ENCODE peak calls at places on chromosomes 6 and 20, in eight cellular contexts. P, J, W, X, V, I, S and F are unnamed samples.
A peak's percentile ranks its signal among the peaks of the same experiment; 100 is the strongest.

GRCh38 chr6:34484899-34485298 is 19.0 kb downstream of the PACSIN1 start:
- DNase-seq in I (no peak), S (peak; percentile 78), W (no peak), P (no peak), X (no peak), V (peak; percentile 75), J (no peak), F (peak; percentile 55)

GRCh38 chr6:12318749-12319148 is 28.6 kb downstream of the EDN1 start:
- DNase-seq in J (no peak), P (no peak), X (no peak), I (no peak), W (no peak), S (no peak), V (no peak), F (no peak)

GRCh38 chr20:62141397-62142251 is 1.6 kb downstream of the PSMA7 start:
- DNase-seq in X (no peak), J (no peak), V (peak; percentile 57), W (no peak), P (no peak), S (no peak), I (peak; percentile 54), F (no peak)

GRCh38 chr20:34567885-34568865 is 9.7 kb downstream of the MAP1LC3A start:
- DNase-seq in W (no peak), I (no peak), X (no peak), S (no peak), J (no peak), P (no peak), V (no peak), F (no peak)

GRCh38 chr6:98292812-98293211 is 541.6 kb upstream of the POU3F2 start:
- DNase-seq in X (no peak), S (no peak), J (no peak), V (no peak), P (no peak), I (no peak), W (no peak), F (no peak)

GRCh38 chr6:31479933-31480535 is 17.9 kb upstream of the MICB start:
- DNase-seq in P (no peak), S (no peak), J (no peak), V (no peak), I (no peak), X (no peak), W (no peak), F (no peak)

GRCh38 chr6:139891471-139891870 is 517.0 kb upstream of the CITED2 start:
- DNase-seq in S (no peak), J (no peak), V (no peak), W (no peak), P (no peak), X (no peak), I (no peak), F (no peak)

GRCh38 chr6:123022980-123023379 is 26.9 kb downstream of the CLVS2 start:
- DNase-seq in X (no peak), I (peak; percentile 57), V (no peak), P (no peak), W (no peak), J (no peak), S (no peak), F (no peak)

GRCh38 chr6:42367353-42368011 is 84.2 kb downstream of the TRERF1 start:
- DNase-seq in S (no peak), W (no peak), J (no peak), I (no peak), P (peak; percentile 55), X (no peak), V (peak; percentile 59), F (no peak)

GRCh38 chr6:20906938-20907337 is 372.7 kb downstream of the CDKAL1 start:
- DNase-seq in V (no peak), X (no peak), J (no peak), S (no peak), P (no peak), W (no peak), I (no peak), F (no peak)

GRCh38 chr6:20707166-20707485 is 172.9 kb downstream of the CDKAL1 start:
- DNase-seq in I (no peak), W (no peak), S (no peak), J (no peak), X (no peak), P (no peak), V (no peak), F (no peak)

GRCh38 chr6:127022297-127022696 is 96.2 kb upstream of the RSPO3 start:
- DNase-seq in S (no peak), J (no peak), V (no peak), W (peak; percentile 51), X (no peak), P (peak; percentile 53), I (no peak), F (no peak)

GRCh38 chr20:7492257-7492656 is 448.0 kb downstream of the HAO1 start:
- DNase-seq in X (no peak), V (no peak), J (no peak), P (no peak), S (no peak), I (no peak), W (no peak), F (no peak)

GRCh38 chr6:1170793-1171192 is 141.1 kb upstream of the FOXQ1 start:
- DNase-seq in J (no peak), S (no peak), V (no peak), P (no peak), I (no peak), W (peak; percentile 74), X (no peak), F (no peak)

GRCh38 chr6:67210450-67210849 is 1424.6 kb upstream of the ADGRB3 start:
- DNase-seq in W (no peak), J (no peak), P (no peak), X (no peak), S (no peak), I (no peak), V (no peak), F (no peak)

GRCh38 chr6:168706471-168707177 is 265.6 kb downstream of the SMOC2 start:
- DNase-seq in J (no peak), S (no peak), V (peak; percentile 37), P (no peak), I (no peak), W (no peak), X (no peak), F (no peak)

GRCh38 chr6:21593927-21594421 is 423 bp downstream of the SOX4 start:
- DNase-seq in S (no peak), J (no peak), V (no peak), P (no peak), W (peak; percentile 42), I (peak; percentile 70), X (no peak), F (no peak)

GRCh38 chr6:64330694-64331309 is 695.2 kb downstream of the PHF3 start:
- DNase-seq in P (peak; percentile 67), J (peak; percentile 60), W (peak; percentile 88), V (no peak), X (peak; percentile 87), I (peak; percentile 81), S (peak; percentile 51), F (peak; percentile 53)

DNA sequence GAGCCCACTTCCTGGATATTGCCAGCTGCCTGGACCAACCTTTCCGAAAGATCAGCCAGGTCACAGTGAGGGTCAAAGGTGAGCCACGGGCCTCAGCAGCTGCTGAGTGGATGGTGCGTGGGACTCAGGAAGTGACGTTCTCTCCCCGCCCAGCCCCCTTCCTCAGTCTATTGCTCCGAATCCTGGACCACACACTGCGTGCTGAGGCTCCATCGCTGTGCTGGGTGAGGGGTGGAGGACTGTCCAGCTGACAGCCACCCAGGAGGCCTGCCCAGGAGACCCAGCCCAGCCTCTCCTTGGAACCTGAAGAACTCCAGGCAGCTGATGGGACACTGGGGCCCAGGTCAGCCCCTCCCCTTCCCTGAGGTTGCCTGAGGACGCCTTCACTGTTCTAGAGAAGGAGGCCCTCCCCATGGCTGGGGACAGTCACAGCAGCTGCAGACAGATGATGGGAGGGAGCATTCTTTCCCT is 94.4 kb upstream of the CD93 start:
- DNase-seq in J (peak; percentile 69), W (peak; percentile 89), X (no peak), I (no peak), P (no peak), S (no peak), V (no peak), F (no peak)
- H3K27ac ChIP-seq in J (peak overlapping the region; percentile 68), W (peak overlapping the region; percentile 73), X (no peak overlapping the region), I (no peak overlapping the region), P (peak overlapping the region; percentile 28), S (no peak overlapping the region), V (no peak overlapping the region), F (no peak overlapping the region)

DNA sequence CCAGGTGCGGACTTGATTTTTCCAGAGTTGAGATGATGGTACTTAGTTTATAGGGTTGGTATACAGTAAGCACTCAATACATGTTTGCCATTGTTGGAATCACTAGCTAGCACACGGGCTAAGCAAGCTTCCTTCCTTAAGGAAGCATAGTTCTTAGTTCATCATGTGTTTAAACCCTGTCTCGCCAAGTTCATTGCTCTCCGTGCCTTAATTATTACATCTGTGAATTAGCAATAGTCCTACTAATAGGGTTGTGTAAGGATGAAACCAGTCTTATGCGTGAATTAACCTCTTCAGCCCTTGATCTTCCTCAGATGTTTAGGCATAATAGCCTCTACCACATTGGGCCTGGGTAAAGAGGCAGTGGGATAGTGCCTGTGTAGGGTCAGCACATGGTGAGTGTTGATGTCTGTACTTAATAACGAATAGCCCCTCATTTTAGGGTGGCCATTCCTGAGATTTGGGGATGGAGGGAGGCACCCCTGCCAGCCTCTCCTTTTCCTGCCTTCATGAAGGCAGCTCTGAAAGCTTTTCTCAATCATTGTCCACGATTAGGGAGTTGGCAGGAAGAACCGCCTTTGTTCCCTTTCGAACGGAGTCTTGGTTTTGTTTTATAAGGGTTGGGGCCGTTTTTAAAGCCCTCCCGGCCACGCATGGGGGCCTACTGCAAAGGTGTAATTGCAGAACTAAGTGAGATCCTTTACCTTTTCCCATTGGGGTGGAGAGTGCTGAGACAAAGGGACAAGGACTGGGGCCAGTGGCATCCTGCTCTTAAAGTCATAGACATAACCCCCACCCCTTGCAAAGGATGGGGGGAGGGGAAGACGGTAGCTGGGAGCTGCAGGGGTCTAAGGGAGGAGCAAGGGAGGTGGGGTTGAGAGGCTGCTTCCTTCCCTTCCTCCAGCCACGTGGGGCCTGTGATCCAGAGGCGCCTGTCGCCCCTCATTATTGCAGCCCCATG is 2.1 kb downstream of the DNMT3B start:
- DNase-seq in S (no peak), I (peak; percentile 75), V (no peak), W (no peak), J (no peak), P (no peak), X (no peak), F (no peak)
- H3K4me3 ChIP-seq in S (no peak overlapping the region), I (peak overlapping the region; percentile 99), V (no peak overlapping the region), W (no peak overlapping the region), J (no peak overlapping the region), P (no peak overlapping the region), X (no peak overlapping the region), F (no peak overlapping the region)

DNA sequence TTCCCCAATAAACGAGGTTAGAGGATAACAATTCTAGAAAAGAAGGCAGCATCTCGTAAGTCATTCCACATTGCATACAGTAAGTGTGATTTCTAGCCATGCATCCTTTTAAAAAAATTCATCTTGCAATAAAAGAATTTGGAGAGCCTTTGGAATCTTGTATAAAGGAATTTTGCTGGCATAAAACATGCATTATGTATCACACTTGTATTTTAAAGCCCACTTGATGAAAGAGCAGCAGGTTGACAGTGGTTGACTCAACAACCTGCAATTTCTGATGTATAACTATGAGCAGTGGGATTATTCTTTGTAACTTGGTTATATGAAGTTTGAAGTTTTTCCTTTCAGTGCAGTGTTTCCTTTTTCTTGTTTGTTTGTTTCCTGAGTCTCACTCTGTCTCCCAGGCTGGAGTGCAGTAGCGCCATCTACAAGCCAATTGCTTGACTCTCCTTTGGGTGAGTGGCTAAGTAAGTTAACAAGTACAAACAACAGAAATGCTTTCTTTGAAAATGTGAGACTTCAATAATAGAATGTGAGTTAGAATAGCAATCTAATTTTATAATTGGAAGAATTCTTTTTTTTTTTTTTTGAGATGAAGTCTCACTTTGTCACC is 39.9 kb downstream of the JARID2 start:
- DNase-seq in V (no peak), P (no peak), J (no peak), X (no peak), S (no peak), W (no peak), I (no peak), F (no peak)
- H3K27ac ChIP-seq in V (no peak overlapping the region), P (no peak overlapping the region), J (no peak overlapping the region), X (no peak overlapping the region), S (peak overlapping the region; percentile 68), W (no peak overlapping the region), I (peak overlapping the region; percentile 23), F (no peak overlapping the region)

GRCh38 chr6:151241853-151242252 is 2.1 kb downstream of the AKAP12 start:
- DNase-seq in S (no peak), I (no peak), J (no peak), X (no peak), V (no peak), P (no peak), W (no peak), F (no peak)
- H3K4me3 ChIP-seq in S (peak overlapping the region; percentile 97), I (peak overlapping the region; percentile 96), J (peak overlapping the region; percentile 84), X (no peak overlapping the region), V (no peak overlapping the region), P (peak overlapping the region; percentile 75), W (peak overlapping the region; percentile 78), F (no peak overlapping the region)